ENCODE peak calls at places on chromosomes 5 and 9, in six cellular contexts. M is EL; F is HuH-7; Z is activated CD8-positive, alpha-beta memory T cell treated with anti-CD3 and anti-CD28 coated beads, Interleukin-2, amount 50 U/mL, for 48 hours; Q is stimulated activated CD8-positive, alpha-beta memory T cell treated with anti-CD3 and anti-CD28 coated beads, Interleukin-2, amount 100 ng/mL, for 1 hour; V is progenitor cell of endocrine pancreas. G is an unnamed sample.
A peak's percentile ranks its signal among the peaks of the same experiment; 100 is the strongest.

GRCh38 chr5:8949908-8950307 is 596.0 kb downstream of the SEMA5A start:
- DNase-seq in M (no peak), F (no peak), Z (no peak), Q (no peak), V (no peak), G (no peak)

GRCh38 chr5:42689391-42689790 is 67.2 kb upstream of the CCDC152 start:
- DNase-seq in M (peak; percentile 6), F (no peak), Z (no peak), Q (no peak), V (no peak), G (no peak)

GRCh38 chr9:15416880-15417279 is 5.8 kb upstream of the SNAPC3 start:
- DNase-seq in M (peak; percentile 37), F (peak; percentile 45), Z (no peak), Q (no peak), V (no peak), G (no peak)

GRCh38 chr5:103433216-103433615 is 129.4 kb downstream of the NUDT12 start:
- DNase-seq in M (peak; percentile 60), F (no peak), Z (no peak), Q (no peak), V (no peak), G (no peak)

GRCh38 chr9:127519301-127520166 is 68.2 kb downstream of the LRSAM1 start:
- DNase-seq in M (peak; percentile 100), F (no peak), Z (peak; percentile 62), Q (no peak), V (no peak), G (peak; percentile 65)

GRCh38 chr9:111952559-111952958 is 55.9 kb downstream of the UGCG start:
- DNase-seq in M (peak; percentile 90), F (no peak), Z (no peak), Q (no peak), V (no peak), G (no peak)

GRCh38 chr5:57816108-57816507 is 333.5 kb upstream of the ACTBL2 start:
- DNase-seq in M (peak; percentile 98), F (no peak), Z (no peak), Q (no peak), V (no peak), G (no peak)

GRCh38 chr5:181221792-181222629 is 1.1 kb upstream of the TRIM41 start:
- DNase-seq in M (peak; percentile 98), F (peak; percentile 72), Z (peak; percentile 100), Q (peak; percentile 94), V (peak; percentile 94), G (peak; percentile 98)

GRCh38 chr9:71302776-71303175 is 181.4 kb upstream of the TRPM3 start:
- DNase-seq in M (peak; percentile 5), F (no peak), Z (no peak), Q (no peak), V (no peak), G (no peak)

GRCh38 chr9:86135374-86135773 is 36.0 kb upstream of the GOLM1 start:
- DNase-seq in M (no peak), F (no peak), Z (no peak), Q (no peak), V (no peak), G (no peak)

GRCh38 chr5:162209005-162209605 is 141.5 kb downstream of the GABRG2 start:
- DNase-seq in M (no peak), F (peak; percentile 28), Z (no peak), Q (no peak), V (peak; percentile 48), G (no peak)

GRCh38 chr9:908806-909205 is 67.3 kb downstream of the DMRT1 start:
- DNase-seq in M (no peak), F (no peak), Z (no peak), Q (no peak), V (no peak), G (no peak)

GRCh38 chr9:134658378-134658955 is 16.9 kb downstream of the COL5A1 start:
- DNase-seq in M (no peak), F (no peak), Z (no peak), Q (no peak), V (no peak), G (peak; percentile 59)

GRCh38 chr5:136205061-136205702 is 12.2 kb upstream of the SMIM32 start:
- DNase-seq in M (no peak), F (no peak), Z (no peak), Q (no peak), V (no peak), G (no peak)

GRCh38 chr9:136625101-136626065 is 37.3 kb upstream of the EGFL7 start:
- DNase-seq in M (peak; percentile 65), F (peak; percentile 93), Z (no peak), Q (no peak), V (no peak), G (peak; percentile 90)

GRCh38 chr9:88387035-88387732 is 1.1 kb upstream of the SPIN1 start:
- DNase-seq in M (peak; percentile 60), F (peak; percentile 28), Z (peak; percentile 58), Q (no peak), V (no peak), G (peak; percentile 58)

GRCh38 chr5:152046361-152046760 is 121.7 kb upstream of the GLRA1 start:
- DNase-seq in M (no peak), F (no peak), Z (no peak), Q (no peak), V (no peak), G (no peak)

GRCh38 chr5:67089200-67089725 is 107.3 kb downstream of the CD180 start:
- DNase-seq in M (no peak), F (no peak), Z (no peak), Q (no peak), V (no peak), G (no peak)

GRCh38 chr5:93883459-93883858 is 142.1 kb upstream of the POU5F2 start:
- DNase-seq in M (no peak), F (no peak), Z (no peak), Q (no peak), V (no peak), G (no peak)

GRCh38 chr5:123359454-123359853 is 63.7 kb downstream of the CEP120 start:
- DNase-seq in M (no peak), F (no peak), Z (no peak), Q (no peak), V (no peak), G (no peak)

GRCh38 chr9:132185164-132186009 is 23.5 kb downstream of the NTNG2 start:
- DNase-seq in M (no peak), F (no peak), Z (no peak), Q (no peak), V (no peak), G (no peak)

GRCh38 chr9:101848485-101848919 is 110.1 kb upstream of the GRIN3A start:
- DNase-seq in M (no peak), F (no peak), Z (no peak), Q (no peak), V (no peak), G (no peak)

GRCh38 chr9:121277518-121278275 is 9.7 kb downstream of the GSN start:
- DNase-seq in M (peak; percentile 71), F (no peak), Z (no peak), Q (no peak), V (no peak), G (no peak)

GRCh38 chr9:93827545-93828330 is 127.4 kb downstream of the BARX1 start:
- DNase-seq in M (peak; percentile 59), F (peak; percentile 94), Z (peak; percentile 75), Q (no peak), V (peak; percentile 70), G (peak; percentile 61)

GRCh38 chr5:145946112-145946861 is 9.9 kb downstream of the SH3RF2 start:
- DNase-seq in M (peak; percentile 97), F (no peak), Z (no peak), Q (no peak), V (no peak), G (no peak)

GRCh38 chr5:14718778-14719177 is 54.3 kb downstream of the OTULIN start:
- DNase-seq in M (no peak), F (no peak), Z (peak; percentile 40), Q (no peak), V (no peak), G (no peak)

GRCh38 chr9:2963307-2963706 is 119.4 kb upstream of the PUM3 start:
- DNase-seq in M (no peak), F (no peak), Z (no peak), Q (no peak), V (no peak), G (no peak)

GRCh38 chr9:81686614-81687520 is 2.5 kb downstream of the TLE1 start:
- DNase-seq in M (peak; percentile 86), F (peak; percentile 92), Z (peak; percentile 64), Q (peak; percentile 3), V (peak; percentile 74), G (peak; percentile 90)

GRCh38 chr5:16037121-16037520 is 142.5 kb downstream of the MARCHF11 start:
- DNase-seq in M (no peak), F (no peak), Z (no peak), Q (no peak), V (no peak), G (no peak)

GRCh38 chr9:31347082-31347617 is 1037.3 kb upstream of the ACO1 start:
- DNase-seq in M (no peak), F (no peak), Z (no peak), Q (no peak), V (no peak), G (no peak)

GRCh38 chr5:86461169-86461956 is 156.4 kb upstream of the COX7C start:
- DNase-seq in M (no peak), F (no peak), Z (no peak), Q (no peak), V (no peak), G (no peak)

GRCh38 chr5:95029569-95030366 is 255.1 kb downstream of the MCTP1 start:
- DNase-seq in M (peak; percentile 6), F (no peak), Z (no peak), Q (no peak), V (no peak), G (no peak)

GRCh38 chr5:180818275-180818674 is 15.7 kb upstream of the MGAT1 start:
- DNase-seq in M (no peak), F (no peak), Z (no peak), Q (no peak), V (no peak), G (no peak)

GRCh38 chr9:95901506-95901905 is 26.0 kb downstream of the ERCC6L2 start:
- DNase-seq in M (no peak), F (no peak), Z (no peak), Q (no peak), V (no peak), G (no peak)

G was measured in sciatic nerve.